ENCODE peak calls at places on chromosome 18, in ten cellular contexts. One of them, this sample, is unnamed.

GRCh38 chr18:59546164-59546563 is 151.1 kb downstream of the CCBE1 start:
- DNase-seq in KG1: no peak
- DNase-seq in NCI-H510A treated with DMSO at 0.1 percent for 48 hours: no peak
- DNase-seq in activated CD8-positive, alpha-beta T cell treated with anti-CD3 and anti-CD28 coated beads, Interleukin-2, amount 10 ng/mL, durations not matched to agents 7 days and 5 days: no peak
- DNase-seq in HAP-1: no peak
- DNase-seq in SIG-M5: no peak
- DNase-seq in activated effector memory CD4-positive, alpha-beta T cell treated with anti-CD3 and anti-CD28 coated beads, Interleukin-2, amount 50 U/mL, for 16 hours: no peak
- DNase-seq in T-helper 9 cell: no peak
- DNase-seq in astrocyte of the cerebellum: no peak
- DNase-seq in effector memory CD4-positive, alpha-beta T cell: no peak
- DNase-seq in this sample: peak; percentile 84

GRCh38 chr18:62282188-62282629 is 42.9 kb upstream of the TNFRSF11A start:
- DNase-seq in activated CD8-positive, alpha-beta T cell treated with anti-CD3 and anti-CD28 coated beads, Interleukin-2, amount 10 ng/mL, durations not matched to agents 7 days and 5 days: no peak
- DNase-seq in activated effector memory CD4-positive, alpha-beta T cell treated with anti-CD3 and anti-CD28 coated beads, Interleukin-2, amount 50 U/mL, for 16 hours: no peak
- DNase-seq in T-helper 9 cell: no peak
- DNase-seq in KG1: no peak
- DNase-seq in SIG-M5: no peak
- DNase-seq in HAP-1: no peak
- DNase-seq in NCI-H510A treated with DMSO at 0.1 percent for 48 hours: no peak
- DNase-seq in effector memory CD4-positive, alpha-beta T cell: no peak
- DNase-seq in astrocyte of the cerebellum: peak; percentile 81
- DNase-seq in this sample: no peak

GRCh38 chr18:60446821-60447220 is 74.2 kb upstream of the MC4R start:
- DNase-seq in SIG-M5: no peak
- DNase-seq in KG1: no peak
- DNase-seq in NCI-H510A treated with DMSO at 0.1 percent for 48 hours: peak; percentile 76
- DNase-seq in HAP-1: no peak
- DNase-seq in astrocyte of the cerebellum: no peak
- DNase-seq in T-helper 9 cell: no peak
- DNase-seq in activated CD8-positive, alpha-beta T cell treated with anti-CD3 and anti-CD28 coated beads, Interleukin-2, amount 10 ng/mL, durations not matched to agents 7 days and 5 days: no peak
- DNase-seq in effector memory CD4-positive, alpha-beta T cell: no peak
- DNase-seq in activated effector memory CD4-positive, alpha-beta T cell treated with anti-CD3 and anti-CD28 coated beads, Interleukin-2, amount 50 U/mL, for 16 hours: no peak
- DNase-seq in this sample: no peak

GRCh38 chr18:70243545-70243944 is 38.1 kb upstream of the RTTN start:
- DNase-seq in SIG-M5: no peak
- DNase-seq in HAP-1: no peak
- DNase-seq in effector memory CD4-positive, alpha-beta T cell: no peak
- DNase-seq in activated CD8-positive, alpha-beta T cell treated with anti-CD3 and anti-CD28 coated beads, Interleukin-2, amount 10 ng/mL, durations not matched to agents 7 days and 5 days: no peak
- DNase-seq in KG1: no peak
- DNase-seq in NCI-H510A treated with DMSO at 0.1 percent for 48 hours: no peak
- DNase-seq in T-helper 9 cell: no peak
- DNase-seq in astrocyte of the cerebellum: no peak
- DNase-seq in activated effector memory CD4-positive, alpha-beta T cell treated with anti-CD3 and anti-CD28 coated beads, Interleukin-2, amount 50 U/mL, for 16 hours: no peak
- DNase-seq in this sample: no peak

GRCh38 chr18:57267368-57267767 is 85.0 kb upstream of the ST8SIA3 start:
- DNase-seq in HAP-1: no peak
- DNase-seq in astrocyte of the cerebellum: no peak
- DNase-seq in activated CD8-positive, alpha-beta T cell treated with anti-CD3 and anti-CD28 coated beads, Interleukin-2, amount 10 ng/mL, durations not matched to agents 7 days and 5 days: no peak
- DNase-seq in effector memory CD4-positive, alpha-beta T cell: no peak
- DNase-seq in activated effector memory CD4-positive, alpha-beta T cell treated with anti-CD3 and anti-CD28 coated beads, Interleukin-2, amount 50 U/mL, for 16 hours: no peak
- DNase-seq in T-helper 9 cell: no peak
- DNase-seq in KG1: no peak
- DNase-seq in NCI-H510A treated with DMSO at 0.1 percent for 48 hours: no peak
- DNase-seq in SIG-M5: no peak
- DNase-seq in this sample: no peak

GRCh38 chr18:9296233-9297006 is 38.2 kb upstream of the TWSG1 start:
- DNase-seq in activated effector memory CD4-positive, alpha-beta T cell treated with anti-CD3 and anti-CD28 coated beads, Interleukin-2, amount 50 U/mL, for 16 hours: no peak
- DNase-seq in HAP-1: no peak
- DNase-seq in NCI-H510A treated with DMSO at 0.1 percent for 48 hours: peak; percentile 85
- DNase-seq in T-helper 9 cell: no peak
- DNase-seq in KG1: no peak
- DNase-seq in astrocyte of the cerebellum: no peak
- DNase-seq in effector memory CD4-positive, alpha-beta T cell: no peak
- DNase-seq in SIG-M5: no peak
- DNase-seq in activated CD8-positive, alpha-beta T cell treated with anti-CD3 and anti-CD28 coated beads, Interleukin-2, amount 10 ng/mL, durations not matched to agents 7 days and 5 days: no peak
- DNase-seq in this sample: no peak

GRCh38 chr18:67969458-67969857 is 452.9 kb upstream of the DSEL start:
- DNase-seq in activated effector memory CD4-positive, alpha-beta T cell treated with anti-CD3 and anti-CD28 coated beads, Interleukin-2, amount 50 U/mL, for 16 hours: no peak
- DNase-seq in HAP-1: no peak
- DNase-seq in effector memory CD4-positive, alpha-beta T cell: no peak
- DNase-seq in NCI-H510A treated with DMSO at 0.1 percent for 48 hours: no peak
- DNase-seq in astrocyte of the cerebellum: no peak
- DNase-seq in KG1: no peak
- DNase-seq in SIG-M5: no peak
- DNase-seq in activated CD8-positive, alpha-beta T cell treated with anti-CD3 and anti-CD28 coated beads, Interleukin-2, amount 10 ng/mL, durations not matched to agents 7 days and 5 days: no peak
- DNase-seq in T-helper 9 cell: no peak
- DNase-seq in this sample: no peak

GRCh38 chr18:31819106-31819924 is 58.6 kb upstream of the SLC25A52 start:
- DNase-seq in T-helper 9 cell: no peak
- DNase-seq in activated effector memory CD4-positive, alpha-beta T cell treated with anti-CD3 and anti-CD28 coated beads, Interleukin-2, amount 50 U/mL, for 16 hours: no peak
- DNase-seq in HAP-1: peak; percentile 75
- DNase-seq in KG1: peak; percentile 34
- DNase-seq in SIG-M5: no peak
- DNase-seq in NCI-H510A treated with DMSO at 0.1 percent for 48 hours: peak; percentile 89
- DNase-seq in activated CD8-positive, alpha-beta T cell treated with anti-CD3 and anti-CD28 coated beads, Interleukin-2, amount 10 ng/mL, durations not matched to agents 7 days and 5 days: peak; percentile 23
- DNase-seq in astrocyte of the cerebellum: peak; percentile 22
- DNase-seq in effector memory CD4-positive, alpha-beta T cell: no peak
- DNase-seq in this sample: peak; percentile 85

GRCh38 chr18:37335337-37335736 is 230.3 kb downstream of the CELF4 start:
- DNase-seq in astrocyte of the cerebellum: no peak
- DNase-seq in KG1: no peak
- DNase-seq in effector memory CD4-positive, alpha-beta T cell: no peak
- DNase-seq in activated effector memory CD4-positive, alpha-beta T cell treated with anti-CD3 and anti-CD28 coated beads, Interleukin-2, amount 50 U/mL, for 16 hours: no peak
- DNase-seq in NCI-H510A treated with DMSO at 0.1 percent for 48 hours: no peak
- DNase-seq in activated CD8-positive, alpha-beta T cell treated with anti-CD3 and anti-CD28 coated beads, Interleukin-2, amount 10 ng/mL, durations not matched to agents 7 days and 5 days: no peak
- DNase-seq in HAP-1: no peak
- DNase-seq in SIG-M5: no peak
- DNase-seq in T-helper 9 cell: no peak
- DNase-seq in this sample: no peak

GRCh38 chr18:57397440-57397839 is 37.7 kb upstream of the ONECUT2 start:
- DNase-seq in activated effector memory CD4-positive, alpha-beta T cell treated with anti-CD3 and anti-CD28 coated beads, Interleukin-2, amount 50 U/mL, for 16 hours: no peak
- DNase-seq in NCI-H510A treated with DMSO at 0.1 percent for 48 hours: no peak
- DNase-seq in effector memory CD4-positive, alpha-beta T cell: no peak
- DNase-seq in SIG-M5: no peak
- DNase-seq in astrocyte of the cerebellum: no peak
- DNase-seq in T-helper 9 cell: no peak
- DNase-seq in HAP-1: no peak
- DNase-seq in activated CD8-positive, alpha-beta T cell treated with anti-CD3 and anti-CD28 coated beads, Interleukin-2, amount 10 ng/mL, durations not matched to agents 7 days and 5 days: no peak
- DNase-seq in KG1: no peak
- DNase-seq in this sample: peak; percentile 62

GRCh38 chr18:45324489-45325111 is 290.7 kb upstream of the SLC14A2 start:
- DNase-seq in SIG-M5: no peak
- DNase-seq in astrocyte of the cerebellum: peak; percentile 29
- DNase-seq in T-helper 9 cell: no peak
- DNase-seq in NCI-H510A treated with DMSO at 0.1 percent for 48 hours: no peak
- DNase-seq in activated effector memory CD4-positive, alpha-beta T cell treated with anti-CD3 and anti-CD28 coated beads, Interleukin-2, amount 50 U/mL, for 16 hours: no peak
- DNase-seq in activated CD8-positive, alpha-beta T cell treated with anti-CD3 and anti-CD28 coated beads, Interleukin-2, amount 10 ng/mL, durations not matched to agents 7 days and 5 days: no peak
- DNase-seq in effector memory CD4-positive, alpha-beta T cell: no peak
- DNase-seq in HAP-1: no peak
- DNase-seq in KG1: no peak
- DNase-seq in this sample: no peak

GRCh38 chr18:49861659-49862058 is 48.3 kb upstream of the ACAA2 start:
- DNase-seq in SIG-M5: no peak
- DNase-seq in NCI-H510A treated with DMSO at 0.1 percent for 48 hours: no peak
- DNase-seq in HAP-1: no peak
- DNase-seq in astrocyte of the cerebellum: no peak
- DNase-seq in activated effector memory CD4-positive, alpha-beta T cell treated with anti-CD3 and anti-CD28 coated beads, Interleukin-2, amount 50 U/mL, for 16 hours: no peak
- DNase-seq in KG1: no peak
- DNase-seq in activated CD8-positive, alpha-beta T cell treated with anti-CD3 and anti-CD28 coated beads, Interleukin-2, amount 10 ng/mL, durations not matched to agents 7 days and 5 days: no peak
- DNase-seq in effector memory CD4-positive, alpha-beta T cell: no peak
- DNase-seq in T-helper 9 cell: no peak
- DNase-seq in this sample: peak; percentile 30

GRCh38 chr18:29147944-29148343 is 971.0 kb upstream of the CDH2 start:
- DNase-seq in T-helper 9 cell: no peak
- DNase-seq in activated CD8-positive, alpha-beta T cell treated with anti-CD3 and anti-CD28 coated beads, Interleukin-2, amount 10 ng/mL, durations not matched to agents 7 days and 5 days: no peak
- DNase-seq in SIG-M5: no peak
- DNase-seq in effector memory CD4-positive, alpha-beta T cell: no peak
- DNase-seq in NCI-H510A treated with DMSO at 0.1 percent for 48 hours: peak; percentile 37
- DNase-seq in activated effector memory CD4-positive, alpha-beta T cell treated with anti-CD3 and anti-CD28 coated beads, Interleukin-2, amount 50 U/mL, for 16 hours: no peak
- DNase-seq in KG1: no peak
- DNase-seq in HAP-1: peak; percentile 53
- DNase-seq in astrocyte of the cerebellum: no peak
- DNase-seq in this sample: peak; percentile 77

GRCh38 chr18:55275042-55275897 is 312.7 kb downstream of the TCF4 start:
- DNase-seq in activated effector memory CD4-positive, alpha-beta T cell treated with anti-CD3 and anti-CD28 coated beads, Interleukin-2, amount 50 U/mL, for 16 hours: no peak
- DNase-seq in activated CD8-positive, alpha-beta T cell treated with anti-CD3 and anti-CD28 coated beads, Interleukin-2, amount 10 ng/mL, durations not matched to agents 7 days and 5 days: no peak
- DNase-seq in SIG-M5: no peak
- DNase-seq in NCI-H510A treated with DMSO at 0.1 percent for 48 hours: no peak
- DNase-seq in KG1: no peak
- DNase-seq in effector memory CD4-positive, alpha-beta T cell: no peak
- DNase-seq in HAP-1: no peak
- DNase-seq in astrocyte of the cerebellum: peak; percentile 50
- DNase-seq in T-helper 9 cell: no peak
- DNase-seq in this sample: peak; percentile 51

GRCh38 chr18:13542520-13542847 is 183.9 kb downstream of the FAM210A start:
- DNase-seq in KG1: no peak
- DNase-seq in HAP-1: no peak
- DNase-seq in T-helper 9 cell: no peak
- DNase-seq in astrocyte of the cerebellum: no peak
- DNase-seq in NCI-H510A treated with DMSO at 0.1 percent for 48 hours: no peak
- DNase-seq in activated CD8-positive, alpha-beta T cell treated with anti-CD3 and anti-CD28 coated beads, Interleukin-2, amount 10 ng/mL, durations not matched to agents 7 days and 5 days: no peak
- DNase-seq in effector memory CD4-positive, alpha-beta T cell: no peak
- DNase-seq in SIG-M5: no peak
- DNase-seq in activated effector memory CD4-positive, alpha-beta T cell treated with anti-CD3 and anti-CD28 coated beads, Interleukin-2, amount 50 U/mL, for 16 hours: no peak
- DNase-seq in this sample: no peak

GRCh38 chr18:49368876-49369440 is 91.5 kb downstream of the DYM start:
- DNase-seq in KG1: no peak
- DNase-seq in NCI-H510A treated with DMSO at 0.1 percent for 48 hours: peak; percentile 46
- DNase-seq in T-helper 9 cell: no peak
- DNase-seq in effector memory CD4-positive, alpha-beta T cell: no peak
- DNase-seq in activated effector memory CD4-positive, alpha-beta T cell treated with anti-CD3 and anti-CD28 coated beads, Interleukin-2, amount 50 U/mL, for 16 hours: no peak
- DNase-seq in activated CD8-positive, alpha-beta T cell treated with anti-CD3 and anti-CD28 coated beads, Interleukin-2, amount 10 ng/mL, durations not matched to agents 7 days and 5 days: no peak
- DNase-seq in HAP-1: no peak
- DNase-seq in astrocyte of the cerebellum: peak; percentile 63
- DNase-seq in SIG-M5: no peak
- DNase-seq in this sample: no peak

GRCh38 chr18:78701753-78702409 is 277.7 kb upstream of the SALL3 start:
- DNase-seq in astrocyte of the cerebellum: no peak
- DNase-seq in NCI-H510A treated with DMSO at 0.1 percent for 48 hours: no peak
- DNase-seq in SIG-M5: no peak
- DNase-seq in effector memory CD4-positive, alpha-beta T cell: no peak
- DNase-seq in KG1: no peak
- DNase-seq in HAP-1: peak; percentile 95
- DNase-seq in activated effector memory CD4-positive, alpha-beta T cell treated with anti-CD3 and anti-CD28 coated beads, Interleukin-2, amount 50 U/mL, for 16 hours: no peak
- DNase-seq in activated CD8-positive, alpha-beta T cell treated with anti-CD3 and anti-CD28 coated beads, Interleukin-2, amount 10 ng/mL, durations not matched to agents 7 days and 5 days: no peak
- DNase-seq in T-helper 9 cell: no peak
- DNase-seq in this sample: no peak

GRCh38 chr18:32772580-32773186 is at the start of gene KLHL14:
- DNase-seq in activated CD8-positive, alpha-beta T cell treated with anti-CD3 and anti-CD28 coated beads, Interleukin-2, amount 10 ng/mL, durations not matched to agents 7 days and 5 days: no peak
- DNase-seq in effector memory CD4-positive, alpha-beta T cell: no peak
- DNase-seq in activated effector memory CD4-positive, alpha-beta T cell treated with anti-CD3 and anti-CD28 coated beads, Interleukin-2, amount 50 U/mL, for 16 hours: no peak
- DNase-seq in SIG-M5: no peak
- DNase-seq in astrocyte of the cerebellum: no peak
- DNase-seq in NCI-H510A treated with DMSO at 0.1 percent for 48 hours: no peak
- DNase-seq in T-helper 9 cell: no peak
- DNase-seq in KG1: no peak
- DNase-seq in HAP-1: no peak
- DNase-seq in this sample: no peak

GRCh38 chr18:77101410-77102245 is 31.0 kb downstream of the MBP start:
- DNase-seq in astrocyte of the cerebellum: peak; percentile 86
- DNase-seq in T-helper 9 cell: peak; percentile 23
- DNase-seq in activated effector memory CD4-positive, alpha-beta T cell treated with anti-CD3 and anti-CD28 coated beads, Interleukin-2, amount 50 U/mL, for 16 hours: peak; percentile 85
- DNase-seq in KG1: no peak
- DNase-seq in activated CD8-positive, alpha-beta T cell treated with anti-CD3 and anti-CD28 coated beads, Interleukin-2, amount 10 ng/mL, durations not matched to agents 7 days and 5 days: peak; percentile 48
- DNase-seq in HAP-1: no peak
- DNase-seq in SIG-M5: peak; percentile 91
- DNase-seq in NCI-H510A treated with DMSO at 0.1 percent for 48 hours: no peak
- DNase-seq in effector memory CD4-positive, alpha-beta T cell: peak; percentile 37
- DNase-seq in this sample: peak; percentile 20

GRCh38 chr18:48920408-48921038 is 30.2 kb downstream of the SMAD7 start:
- DNase-seq in activated effector memory CD4-positive, alpha-beta T cell treated with anti-CD3 and anti-CD28 coated beads, Interleukin-2, amount 50 U/mL, for 16 hours: peak; percentile 57
- DNase-seq in astrocyte of the cerebellum: no peak
- DNase-seq in KG1: no peak
- DNase-seq in SIG-M5: no peak
- DNase-seq in T-helper 9 cell: no peak
- DNase-seq in effector memory CD4-positive, alpha-beta T cell: no peak
- DNase-seq in activated CD8-positive, alpha-beta T cell treated with anti-CD3 and anti-CD28 coated beads, Interleukin-2, amount 10 ng/mL, durations not matched to agents 7 days and 5 days: no peak
- DNase-seq in NCI-H510A treated with DMSO at 0.1 percent for 48 hours: no peak
- DNase-seq in HAP-1: no peak
- DNase-seq in this sample: no peak

GRCh38 chr18:8960740-8961657 is 141.5 kb upstream of the NDUFV2 start:
- DNase-seq in SIG-M5: no peak
- DNase-seq in activated effector memory CD4-positive, alpha-beta T cell treated with anti-CD3 and anti-CD28 coated beads, Interleukin-2, amount 50 U/mL, for 16 hours: no peak
- DNase-seq in T-helper 9 cell: no peak
- DNase-seq in effector memory CD4-positive, alpha-beta T cell: no peak
- DNase-seq in activated CD8-positive, alpha-beta T cell treated with anti-CD3 and anti-CD28 coated beads, Interleukin-2, amount 10 ng/mL, durations not matched to agents 7 days and 5 days: no peak
- DNase-seq in HAP-1: no peak
- DNase-seq in astrocyte of the cerebellum: no peak
- DNase-seq in NCI-H510A treated with DMSO at 0.1 percent for 48 hours: no peak
- DNase-seq in KG1: no peak
- DNase-seq in this sample: no peak

GRCh38 chr18:3230401-3231334 is 10.9 kb upstream of the MYOM1 start:
- DNase-seq in T-helper 9 cell: no peak
- DNase-seq in KG1: no peak
- DNase-seq in SIG-M5: no peak
- DNase-seq in activated CD8-positive, alpha-beta T cell treated with anti-CD3 and anti-CD28 coated beads, Interleukin-2, amount 10 ng/mL, durations not matched to agents 7 days and 5 days: no peak
- DNase-seq in activated effector memory CD4-positive, alpha-beta T cell treated with anti-CD3 and anti-CD28 coated beads, Interleukin-2, amount 50 U/mL, for 16 hours: no peak
- DNase-seq in HAP-1: peak; percentile 47
- DNase-seq in astrocyte of the cerebellum: no peak
- DNase-seq in effector memory CD4-positive, alpha-beta T cell: no peak
- DNase-seq in NCI-H510A treated with DMSO at 0.1 percent for 48 hours: no peak
- DNase-seq in this sample: peak; percentile 99

GRCh38 chr18:26046419-26047077 is 43.9 kb downstream of the SS18 start:
- DNase-seq in T-helper 9 cell: no peak
- DNase-seq in activated effector memory CD4-positive, alpha-beta T cell treated with anti-CD3 and anti-CD28 coated beads, Interleukin-2, amount 50 U/mL, for 16 hours: no peak
- DNase-seq in effector memory CD4-positive, alpha-beta T cell: no peak
- DNase-seq in astrocyte of the cerebellum: no peak
- DNase-seq in activated CD8-positive, alpha-beta T cell treated with anti-CD3 and anti-CD28 coated beads, Interleukin-2, amount 10 ng/mL, durations not matched to agents 7 days and 5 days: no peak
- DNase-seq in SIG-M5: no peak
- DNase-seq in KG1: no peak
- DNase-seq in NCI-H510A treated with DMSO at 0.1 percent for 48 hours: no peak
- DNase-seq in HAP-1: no peak
- DNase-seq in this sample: no peak

GRCh38 chr18:22783662-22784076 is 149.5 kb upstream of the RBBP8 start:
- DNase-seq in activated CD8-positive, alpha-beta T cell treated with anti-CD3 and anti-CD28 coated beads, Interleukin-2, amount 10 ng/mL, durations not matched to agents 7 days and 5 days: no peak
- DNase-seq in SIG-M5: no peak
- DNase-seq in T-helper 9 cell: no peak
- DNase-seq in astrocyte of the cerebellum: no peak
- DNase-seq in HAP-1: no peak
- DNase-seq in activated effector memory CD4-positive, alpha-beta T cell treated with anti-CD3 and anti-CD28 coated beads, Interleukin-2, amount 50 U/mL, for 16 hours: no peak
- DNase-seq in effector memory CD4-positive, alpha-beta T cell: no peak
- DNase-seq in KG1: no peak
- DNase-seq in NCI-H510A treated with DMSO at 0.1 percent for 48 hours: no peak
- DNase-seq in this sample: no peak

GRCh38 chr18:63747006-63747405 is 28.2 kb upstream of the SERPINB7 start:
- DNase-seq in astrocyte of the cerebellum: no peak
- DNase-seq in effector memory CD4-positive, alpha-beta T cell: no peak
- DNase-seq in KG1: no peak
- DNase-seq in T-helper 9 cell: no peak
- DNase-seq in activated effector memory CD4-positive, alpha-beta T cell treated with anti-CD3 and anti-CD28 coated beads, Interleukin-2, amount 50 U/mL, for 16 hours: no peak
- DNase-seq in SIG-M5: no peak
- DNase-seq in activated CD8-positive, alpha-beta T cell treated with anti-CD3 and anti-CD28 coated beads, Interleukin-2, amount 10 ng/mL, durations not matched to agents 7 days and 5 days: no peak
- DNase-seq in NCI-H510A treated with DMSO at 0.1 percent for 48 hours: no peak
- DNase-seq in HAP-1: no peak
- DNase-seq in this sample: no peak

GRCh38 chr18:76459312-76459686 is 35.7 kb downstream of the ZNF516 start:
- DNase-seq in T-helper 9 cell: no peak
- DNase-seq in activated CD8-positive, alpha-beta T cell treated with anti-CD3 and anti-CD28 coated beads, Interleukin-2, amount 10 ng/mL, durations not matched to agents 7 days and 5 days: no peak
- DNase-seq in effector memory CD4-positive, alpha-beta T cell: no peak
- DNase-seq in HAP-1: no peak
- DNase-seq in activated effector memory CD4-positive, alpha-beta T cell treated with anti-CD3 and anti-CD28 coated beads, Interleukin-2, amount 50 U/mL, for 16 hours: no peak
- DNase-seq in NCI-H510A treated with DMSO at 0.1 percent for 48 hours: no peak
- DNase-seq in astrocyte of the cerebellum: no peak
- DNase-seq in KG1: no peak
- DNase-seq in SIG-M5: no peak
- DNase-seq in this sample: no peak

GRCh38 chr18:75210274-75211001 is at the start of gene TSHZ1:
- DNase-seq in NCI-H510A treated with DMSO at 0.1 percent for 48 hours: peak; percentile 99
- DNase-seq in SIG-M5: peak; percentile 70
- DNase-seq in T-helper 9 cell: peak; percentile 32
- DNase-seq in astrocyte of the cerebellum: peak; percentile 76
- DNase-seq in KG1: peak; percentile 61
- DNase-seq in activated CD8-positive, alpha-beta T cell treated with anti-CD3 and anti-CD28 coated beads, Interleukin-2, amount 10 ng/mL, durations not matched to agents 7 days and 5 days: peak; percentile 84
- DNase-seq in effector memory CD4-positive, alpha-beta T cell: peak; percentile 47
- DNase-seq in HAP-1: peak; percentile 90
- DNase-seq in activated effector memory CD4-positive, alpha-beta T cell treated with anti-CD3 and anti-CD28 coated beads, Interleukin-2, amount 50 U/mL, for 16 hours: peak; percentile 80
- DNase-seq in this sample: peak; percentile 91

GRCh38 chr18:74420491-74420890 is 36.6 kb downstream of the DIPK1C start:
- DNase-seq in HAP-1: no peak
- DNase-seq in KG1: no peak
- DNase-seq in T-helper 9 cell: no peak
- DNase-seq in SIG-M5: no peak
- DNase-seq in effector memory CD4-positive, alpha-beta T cell: no peak
- DNase-seq in NCI-H510A treated with DMSO at 0.1 percent for 48 hours: no peak
- DNase-seq in activated CD8-positive, alpha-beta T cell treated with anti-CD3 and anti-CD28 coated beads, Interleukin-2, amount 10 ng/mL, durations not matched to agents 7 days and 5 days: no peak
- DNase-seq in activated effector memory CD4-positive, alpha-beta T cell treated with anti-CD3 and anti-CD28 coated beads, Interleukin-2, amount 50 U/mL, for 16 hours: no peak
- DNase-seq in astrocyte of the cerebellum: no peak
- DNase-seq in this sample: no peak

This sample was measured in OCI-M1.